ENCODE peak calls at places on chromosome 13, in seven cellular contexts. B, D, F, V, S, H and Q are unnamed samples.

GRCh38 chr13:114155320-114155719 is 22.9 kb upstream of the RASA3 start:
- DNase-seq in B (no peak), D (no peak), F (no peak), V (no peak), S (no peak), H (peak), Q (no peak)

GRCh38 chr13:59086147-59086546 is 1077.6 kb downstream of the DIAPH3 start:
- DNase-seq in B (peak), D (no peak), F (no peak), V (no peak), S (no peak), H (no peak), Q (no peak)

GRCh38 chr13:109314101-109314500 is 472.3 kb downstream of the IRS2 start:
- DNase-seq in B (no peak), D (no peak), F (no peak), V (no peak), S (no peak), H (no peak), Q (no peak)

GRCh38 chr13:40102854-40103253 is 447.4 kb downstream of the COG6 start:
- DNase-seq in B (no peak), D (no peak), F (no peak), V (no peak), S (peak), H (no peak), Q (no peak)

GRCh38 chr13:77599351-77599750 is 63.8 kb downstream of the SCEL start:
- DNase-seq in B (no peak), D (no peak), F (no peak), V (no peak), S (no peak), H (no peak), Q (no peak)

GRCh38 chr13:29901714-29902631 is 51.6 kb upstream of the UBL3 start:
- DNase-seq in B (no peak), D (no peak), F (no peak), V (no peak), S (peak), H (no peak), Q (peak)

GRCh38 chr13:99863789-99864626 is 107.6 kb downstream of the ZIC5 start:
- DNase-seq in B (no peak), D (no peak), F (no peak), V (no peak), S (no peak), H (no peak), Q (no peak)

GRCh38 chr13:111516712-111517640 is 196.5 kb downstream of the TEX29 start:
- DNase-seq in B (no peak), D (no peak), F (no peak), V (no peak), S (no peak), H (peak), Q (no peak)

GRCh38 chr13:114081761-114082681 is 50.4 kb downstream of the RASA3 start:
- DNase-seq in B (no peak), D (no peak), F (peak), V (peak), S (no peak), H (no peak), Q (no peak)

GRCh38 chr13:112034846-112035245 is 32.1 kb upstream of the SOX1 start:
- DNase-seq in B (no peak), D (no peak), F (no peak), V (no peak), S (no peak), H (no peak), Q (no peak)

GRCh38 chr13:68099616-68100015 is 869.5 kb upstream of the PCDH9 start:
- DNase-seq in B (peak), D (no peak), F (no peak), V (no peak), S (no peak), H (no peak), Q (no peak)

GRCh38 chr13:78875792-78876580 is 217.0 kb upstream of the OBI1 start:
- DNase-seq in B (no peak), D (peak), F (no peak), V (no peak), S (peak), H (peak), Q (no peak)

GRCh38 chr13:93169980-93170379 is 56.6 kb upstream of the GPC6 start:
- DNase-seq in B (no peak), D (no peak), F (no peak), V (no peak), S (no peak), H (no peak), Q (no peak)

GRCh38 chr13:27969073-27969865 is at the start of gene CDX2:
- DNase-seq in B (no peak), D (no peak), F (no peak), V (no peak), S (no peak), H (peak), Q (peak)